ENCODE peak calls at places on chromosomes 12 and 14, in five cellular contexts. A is activated T-cell treated with anti-CD3 and anti-CD28 coated beads for 4 hours; T is LoVo; D is stimulated activated naive B cell treated with anti-CD40 and anti-IgM and Interleukin-4, amounts not matched to agents 10 μg/mL and 1 μg/mL and 100 μg/mL, for 72 hours; L is NCI-H748 treated with DMSO at 0.1 percent for 48 hours. P is an unnamed sample.

GRCh38 chr12:122793685-122794106 is 19.3 kb downstream of the CCDC62 start:
- DNase-seq in D (no peak), A (no peak), T (peak), L (peak), P (peak)

GRCh38 chr14:91258021-91258618 is 13.6 kb upstream of the GPR68 start:
- DNase-seq in D (no peak), T (peak), L (no peak), A (no peak), P (no peak)

GRCh38 chr14:69325086-69325485 is 65.1 kb downstream of the GALNT16 start:
- DNase-seq in L (no peak), D (no peak), A (no peak), T (no peak), P (no peak)

GRCh38 chr14:77710364-77710763 is 2.5 kb downstream of the SLIRP start:
- DNase-seq in L (no peak), D (no peak), T (no peak), A (no peak), P (no peak)

GRCh38 chr14:103507751-103508150 is 14.9 kb downstream of the CKB start:
- DNase-seq in D (no peak), T (no peak), A (no peak), L (no peak), P (no peak)

GRCh38 chr14:105080161-105080560 is 14.9 kb upstream of the GPR132 start:
- DNase-seq in T (no peak), A (no peak), L (no peak), D (no peak), P (no peak)

GRCh38 chr14:106845286-106846087 is 1319.1 kb downstream of the TMEM121 start:
- DNase-seq in T (peak), L (peak), D (peak), A (peak), P (no peak)

GRCh38 chr12:52539024-52539820 is 13.7 kb downstream of the KRT71 start:
- DNase-seq in A (no peak), L (peak), T (peak), D (no peak), P (no peak)

GRCh38 chr12:68911197-68911718 is 21.7 kb downstream of the CPM start:
- DNase-seq in A (no peak), D (no peak), T (no peak), L (no peak), P (no peak)

GRCh38 chr14:102905116-102906108 is 17.1 kb upstream of the AMN start:
- DNase-seq in A (no peak), L (no peak), T (no peak), D (no peak), P (no peak)

GRCh38 chr12:15716566-15716965 is 72.6 kb downstream of the EPS8 start:
- DNase-seq in L (no peak), A (no peak), D (no peak), T (no peak), P (no peak)

GRCh38 chr14:23361763-23362162 is 3.2 kb downstream of the EFS start:
- DNase-seq in L (no peak), D (no peak), A (no peak), T (no peak), P (no peak)

GRCh38 chr12:49200882-49201594 is 12.2 kb upstream of the TUBA1A start:
- DNase-seq in L (peak), T (peak), D (no peak), A (peak), P (no peak)

GRCh38 chr12:12466157-12466556 is 96.5 kb downstream of the DUSP16 start:
- DNase-seq in T (no peak), L (no peak), D (no peak), A (no peak), P (no peak)

GRCh38 chr12:49253033-49253623 is 11.8 kb upstream of the TUBA1C start:
- DNase-seq in L (no peak), D (no peak), A (no peak), T (no peak), P (no peak)

GRCh38 chr12:105992849-105993740 is 145.7 kb downstream of the NUAK1 start:
- DNase-seq in T (no peak), D (no peak), L (no peak), A (no peak), P (no peak)

GRCh38 chr12:666766-667308 is 3.6 kb upstream of the NINJ2 start:
- DNase-seq in L (no peak), A (no peak), D (no peak), T (peak), P (no peak)

GRCh38 chr12:56993346-56993745 is 13.0 kb downstream of the ZBTB39 start:
- DNase-seq in L (no peak), D (no peak), T (no peak), A (no peak), P (no peak)